ENCODE peak calls at places on chromosomes 5 and 9, in eight cellular contexts. E is endodermal cell, N is colonic mucosa, M is IMR-90, A is heart left ventricle, I is esophagus muscularis mucosa, G is fibroblast of lung, H is cardiac muscle cell. L is an unnamed sample.

GRCh38 chr5:94463739-94464138 is 154.7 kb downstream of the KIAA0825 start:
- DNase-seq in E (no peak), N (no peak), M (peak; percentile 24), A (no peak), I (no peak), G (peak; percentile 31), H (peak; percentile 33), L (no peak)

GRCh38 chr9:33202552-33203300 is 35.6 kb upstream of the B4GALT1 start:
- DNase-seq in E (no peak), N (no peak), M (peak; percentile 69), A (peak; percentile 82), I (no peak), G (peak; percentile 82), H (peak; percentile 95), L (no peak)

GRCh38 chr5:173263566-173263965 is 28.6 kb upstream of the NKX2-5 start:
- DNase-seq in E (no peak), N (no peak), M (no peak), A (no peak), I (no peak), G (no peak), H (no peak), L (no peak)

GRCh38 chr9:16982780-16983179 is 112.3 kb upstream of the BNC2 start:
- DNase-seq in E (no peak), N (no peak), M (no peak), A (no peak), I (no peak), G (no peak), H (no peak), L (no peak)

GRCh38 chr9:130642926-130643325 is 21.5 kb upstream of the PRDM12 start:
- DNase-seq in E (no peak), N (no peak), M (no peak), A (no peak), I (no peak), G (no peak), H (no peak), L (no peak)

GRCh38 chr5:122264610-122265009 is 47.4 kb upstream of the SNCAIP start:
- DNase-seq in E (no peak), N (no peak), M (peak; percentile 8), A (no peak), I (no peak), G (no peak), H (no peak), L (no peak)

GRCh38 chr5:61808091-61808490 is 476.0 kb downstream of the ZSWIM6 start:
- DNase-seq in E (no peak), N (no peak), M (no peak), A (no peak), I (peak; percentile 47), G (no peak), H (no peak), L (no peak)

GRCh38 chr5:139710370-139711066 is 62.4 kb downstream of the CXXC5 start:
- DNase-seq in E (peak; percentile 92), N (peak; percentile 47), M (peak; percentile 39), A (peak; percentile 68), I (no peak), G (peak; percentile 42), H (peak; percentile 77), L (no peak)

GRCh38 chr9:106921341-106921899 is 58.5 kb downstream of the ZNF462 start:
- DNase-seq in E (peak; percentile 60), N (peak; percentile 47), M (peak; percentile 84), A (peak; percentile 56), I (no peak), G (peak; percentile 87), H (peak; percentile 94), L (no peak)

GRCh38 chr9:16964228-16964627 is 93.8 kb upstream of the BNC2 start:
- DNase-seq in E (no peak), N (no peak), M (peak; percentile 100), A (no peak), I (no peak), G (peak; percentile 100), H (peak; percentile 79), L (no peak)

GRCh38 chr5:56492812-56493211 is 259.7 kb upstream of the ANKRD55 start:
- DNase-seq in E (no peak), N (no peak), M (no peak), A (no peak), I (no peak), G (no peak), H (no peak), L (no peak)

GRCh38 chr9:37026085-37026935 is 7.8 kb downstream of the PAX5 start:
- DNase-seq in E (peak; percentile 75), N (no peak), M (no peak), A (no peak), I (no peak), G (no peak), H (no peak), L (no peak)

GRCh38 chr9:124497441-124497840 is 9.8 kb downstream of the NR5A1 start:
- DNase-seq in E (no peak), N (no peak), M (no peak), A (no peak), I (no peak), G (no peak), H (no peak), L (no peak)

GRCh38 chr5:94658272-94658671 is 39.8 kb downstream of the SLF1 start:
- DNase-seq in E (no peak), N (no peak), M (no peak), A (no peak), I (no peak), G (no peak), H (no peak), L (no peak)

GRCh38 chr5:157747766-157748700 is 4.5 kb downstream of the LSM11 start:
- DNase-seq in E (no peak), N (no peak), M (no peak), A (no peak), I (no peak), G (no peak), H (peak; percentile 34), L (no peak)

GRCh38 chr9:100193078-100193477 is 94.0 kb downstream of the INVS start:
- DNase-seq in E (no peak), N (no peak), M (no peak), A (no peak), I (no peak), G (no peak), H (no peak), L (no peak)

DNA sequence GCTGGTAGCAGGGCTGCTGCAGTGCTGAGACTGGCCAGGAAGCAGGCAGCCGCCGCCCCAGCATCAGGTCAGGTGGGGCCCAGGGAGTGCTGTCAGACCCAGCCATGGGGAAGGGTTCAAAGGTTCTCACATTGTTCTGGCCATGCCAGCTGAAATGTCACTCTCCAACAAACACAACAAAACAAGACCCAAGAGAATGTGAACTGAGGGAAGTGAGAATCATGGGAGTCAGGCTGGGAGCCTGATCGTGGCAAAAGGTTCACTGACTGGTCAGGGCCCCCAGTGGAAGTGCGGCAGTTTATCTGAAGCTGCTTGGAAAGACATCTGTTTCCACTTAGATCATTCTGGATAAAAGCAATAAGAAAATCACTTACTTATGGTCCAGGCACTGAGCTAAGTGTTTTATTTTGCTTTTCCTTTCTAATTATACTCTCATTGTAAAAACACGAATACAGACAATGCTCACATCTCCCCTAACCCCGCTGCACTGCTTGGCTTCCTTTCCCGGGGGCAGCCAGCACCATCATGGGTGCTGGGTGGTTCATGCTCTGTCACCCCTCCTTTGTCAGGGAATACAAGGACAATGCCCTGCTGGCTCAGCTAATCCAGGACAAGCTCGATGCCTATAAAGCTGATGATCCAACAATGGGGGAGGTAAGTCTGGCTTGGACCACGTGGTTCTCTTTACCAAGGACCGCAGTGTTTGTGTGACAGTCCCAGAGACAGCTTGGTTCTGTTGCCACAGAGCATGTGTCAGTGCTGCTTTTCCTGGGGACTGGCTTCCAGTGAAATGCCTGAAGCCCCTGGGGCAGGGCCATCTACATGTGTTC is 41.9 kb upstream of the CFAP157 start:
- DNase-seq in E (no peak), N (no peak), M (peak; percentile 13), A (no peak), I (no peak), G (no peak), H (peak; percentile 19), L (no peak)
- H3K27ac ChIP-seq in E (no peak overlapping the region), N (no peak overlapping the region), M (no peak overlapping the region), A (no peak overlapping the region), I (peak overlapping the region; percentile 2), G (no peak overlapping the region), H (no peak overlapping the region), L (no peak overlapping the region)

DNA sequence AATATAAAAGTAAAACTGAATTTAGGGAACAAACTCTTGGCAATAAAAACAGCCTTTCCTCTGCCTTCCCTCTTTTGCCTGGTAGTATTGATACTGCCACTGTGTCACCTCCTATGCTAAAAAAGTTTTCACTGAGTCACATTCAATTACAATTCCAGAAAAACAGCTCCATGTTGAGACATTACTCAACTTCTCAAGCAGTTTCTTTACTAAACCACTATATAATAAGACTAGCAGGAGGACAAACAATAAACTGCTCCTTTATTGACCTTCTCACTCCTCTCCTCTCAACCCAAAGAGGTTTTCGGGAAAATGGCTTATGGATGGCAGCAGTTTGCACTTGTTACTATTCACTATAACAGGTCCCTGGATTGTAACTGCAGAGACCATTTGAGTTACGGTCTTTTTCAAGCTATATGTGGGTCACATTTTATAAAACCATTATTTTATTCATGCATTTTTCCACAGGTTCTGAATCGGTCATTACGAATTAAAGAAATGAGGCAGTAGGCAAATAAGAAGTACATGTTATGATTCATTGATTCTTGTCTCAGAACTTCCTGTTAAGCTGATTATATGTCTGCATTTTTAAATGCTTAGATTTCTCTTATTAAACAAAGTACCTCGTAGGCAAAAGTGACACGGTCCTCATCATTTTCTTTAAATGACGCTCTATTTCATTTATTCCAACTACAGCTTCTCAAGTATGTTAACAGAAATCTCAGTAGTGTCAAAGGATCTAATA is 2.1 kb downstream of the ZDHHC21 start:
- DNase-seq in E (no peak), N (no peak), M (no peak), A (no peak), I (no peak), G (no peak), H (no peak), L (no peak)
- H3K4me3 ChIP-seq in E (no peak overlapping the region), N (no peak overlapping the region), M (no peak overlapping the region), A (no peak overlapping the region), I (no peak overlapping the region), G (no peak overlapping the region), H (no peak overlapping the region), L (no peak overlapping the region)

GRCh38 chr5:4375640-4376039 is 764.5 kb upstream of the ADAMTS16 start:
- DNase-seq in E (no peak), N (no peak), M (no peak), A (no peak), I (no peak), G (no peak), H (no peak), L (no peak)

GRCh38 chr5:4370218-4370617 is 769.9 kb upstream of the ADAMTS16 start:
- DNase-seq in E (no peak), N (no peak), M (no peak), A (no peak), I (no peak), G (no peak), H (no peak), L (no peak)

GRCh38 chr5:4374866-4375265 is 765.3 kb upstream of the ADAMTS16 start:
- DNase-seq in E (no peak), N (no peak), M (no peak), A (no peak), I (no peak), G (no peak), H (no peak), L (no peak)

GRCh38 chr5:4373051-4373450 is 767.1 kb upstream of the ADAMTS16 start:
- DNase-seq in E (no peak), N (no peak), M (no peak), A (no peak), I (no peak), G (no peak), H (no peak), L (no peak)

GRCh38 chr5:4372481-4372880 is 767.6 kb upstream of the ADAMTS16 start:
- DNase-seq in E (no peak), N (no peak), M (no peak), A (no peak), I (no peak), G (no peak), H (no peak), L (no peak)
- H3K4me1 ChIP-seq in E (no peaks in the 10 kb centered on the region), N (no peaks in the 10 kb centered on the region), M (no peaks in the 10 kb centered on the region), A (no peaks in the 10 kb centered on the region), I (no peaks in the 10 kb centered on the region), G (no peaks in the 10 kb centered on the region), H (no peaks in the 10 kb centered on the region), L (no peaks in the 10 kb centered on the region)

GRCh38 chr5:150616506-150616905 is 24.0 kb upstream of the SYNPO start:
- DNase-seq in E (no peak), N (no peak), M (no peak), A (no peak), I (no peak), G (no peak), H (no peak), L (no peak)
- H3K27ac ChIP-seq in E (no peak overlapping the region), N (peak overlapping the region; percentile 7), M (no peak overlapping the region), A (peak overlapping the region; percentile 100), I (peak overlapping the region; percentile 85), G (no peak overlapping the region), H (no peak overlapping the region), L (no peak overlapping the region)

L was measured in Panc1.